ENCODE peak calls at places on chromosome 9, in eight cellular contexts. P is CD4-positive, alpha-beta T cell; L is CD8-positive, alpha-beta T cell; I is stomach; B is A549; O is H9; K is cardiac fibroblast; D is GM10248. N is an unnamed sample.
A peak's percentile ranks its signal among the peaks of the same experiment; 100 is the strongest.

GRCh38 chr9:70601000-70601929 is 186.8 kb upstream of the KLF9 start:
- DNase-seq in P (no peak), L (no peak), I (peak; percentile 84), B (no peak), O (no peak), K (peak; percentile 97), D (no peak), N (no peak)

GRCh38 chr9:13078164-13078563 is 201.3 kb downstream of the MPDZ start:
- DNase-seq in P (no peak), L (no peak), I (no peak), B (no peak), O (no peak), K (peak; percentile 36), D (no peak), N (no peak)

GRCh38 chr9:136237486-136238341 is 7.9 kb downstream of the QSOX2 start:
- DNase-seq in P (no peak), L (no peak), I (no peak), B (no peak), O (no peak), K (no peak), D (no peak), N (no peak)

GRCh38 chr9:106403081-106403480 is 459.9 kb upstream of the ZNF462 start:
- DNase-seq in P (no peak), L (no peak), I (no peak), B (peak; percentile 51), O (no peak), K (peak; percentile 1), D (no peak), N (no peak)

GRCh38 chr9:125850763-125851162 is 103.6 kb downstream of the PBX3 start:
- DNase-seq in P (no peak), L (no peak), I (no peak), B (no peak), O (no peak), K (no peak), D (no peak), N (no peak)

GRCh38 chr9:9790216-9790872 is 822.5 kb downstream of the PTPRD start:
- DNase-seq in P (no peak), L (no peak), I (no peak), B (peak; percentile 37), O (no peak), K (peak; percentile 18), D (peak; percentile 19), N (peak; percentile 24)

GRCh38 chr9:115395511-115396021 is 277.6 kb upstream of the TNC start:
- DNase-seq in P (no peak), L (no peak), I (no peak), B (no peak), O (no peak), K (no peak), D (no peak), N (no peak)

GRCh38 chr9:91029621-91030361 is 228.2 kb downstream of the SYK start:
- DNase-seq in P (no peak), L (no peak), I (no peak), B (no peak), O (no peak), K (no peak), D (no peak), N (no peak)

GRCh38 chr9:105972805-105973204 is 278.5 kb downstream of the TMEM38B start:
- DNase-seq in P (no peak), L (no peak), I (no peak), B (no peak), O (no peak), K (no peak), D (no peak), N (no peak)

GRCh38 chr9:35905912-35906679 is at the start of gene HRCT1:
- DNase-seq in P (no peak), L (no peak), I (peak; percentile 96), B (peak; percentile 91), O (no peak), K (peak; percentile 96), D (no peak), N (no peak)

GRCh38 chr9:18601026-18601425 is 127.1 kb downstream of the ADAMTSL1 start:
- DNase-seq in P (no peak), L (no peak), I (no peak), B (no peak), O (no peak), K (peak; percentile 17), D (no peak), N (no peak)

GRCh38 chr9:123784513-123784912 is 145.4 kb downstream of the DENND1A start:
- DNase-seq in P (no peak), L (no peak), I (no peak), B (no peak), O (no peak), K (peak; percentile 94), D (no peak), N (no peak)

GRCh38 chr9:34578241-34579096 is 11.1 kb downstream of the CNTFR start:
- DNase-seq in P (no peak), L (no peak), I (no peak), B (no peak), O (peak; percentile 67), K (peak; percentile 46), D (no peak), N (no peak)

GRCh38 chr9:14136646-14137370 is 177.1 kb downstream of the NFIB start:
- DNase-seq in P (no peak), L (no peak), I (no peak), B (no peak), O (no peak), K (no peak), D (no peak), N (no peak)

GRCh38 chr9:32389365-32389764 is 4.9 kb downstream of the ACO1 start:
- DNase-seq in P (no peak), L (no peak), I (no peak), B (no peak), O (no peak), K (no peak), D (no peak), N (no peak)

GRCh38 chr9:38437193-38437823 is 13.1 kb upstream of the IGFBPL1 start:
- DNase-seq in P (no peak), L (no peak), I (peak; percentile 60), B (peak; percentile 79), O (no peak), K (peak; percentile 26), D (no peak), N (no peak)

GRCh38 chr9:14119694-14120514 is 194.0 kb downstream of the NFIB start:
- DNase-seq in P (no peak), L (no peak), I (no peak), B (no peak), O (no peak), K (peak; percentile 83), D (no peak), N (no peak)

GRCh38 chr9:98897745-98898144 is 46.0 kb upstream of the COL15A1 start:
- DNase-seq in P (no peak), L (no peak), I (no peak), B (no peak), O (no peak), K (peak; percentile 85), D (no peak), N (no peak)
- TF ChIP-seq CTCF in P (no peak), L (no peak), I (no peak), B (no peak), O (no peak), K (no peak), D (no peak), N (no peak)

GRCh38 chr9:137301086-137301947 is 754 bp downstream of the NRARP start:
- DNase-seq in P (no peak), L (no peak), I (peak; percentile 68), B (peak; percentile 85), O (peak; percentile 59), K (peak; percentile 55), D (no peak), N (peak; percentile 73)

GRCh38 chr9:137303893-137304382 is 1.9 kb upstream of the NRARP start:
- DNase-seq in P (peak; percentile 31), L (no peak), I (no peak), B (no peak), O (peak; percentile 31), K (no peak), D (no peak), N (no peak)

GRCh38 chr9:137303031-137303892 is 1.2 kb upstream of the NRARP start:
- DNase-seq in P (peak; percentile 36), L (no peak), I (no peak), B (no peak), O (peak; percentile 52), K (no peak), D (no peak), N (no peak)

GRCh38 chr9:137300607-137301085 is 1.4 kb downstream of the NRARP start:
- DNase-seq in P (no peak), L (no peak), I (no peak), B (peak; percentile 73), O (peak; percentile 68), K (peak; percentile 46), D (no peak), N (no peak)

DNA sequence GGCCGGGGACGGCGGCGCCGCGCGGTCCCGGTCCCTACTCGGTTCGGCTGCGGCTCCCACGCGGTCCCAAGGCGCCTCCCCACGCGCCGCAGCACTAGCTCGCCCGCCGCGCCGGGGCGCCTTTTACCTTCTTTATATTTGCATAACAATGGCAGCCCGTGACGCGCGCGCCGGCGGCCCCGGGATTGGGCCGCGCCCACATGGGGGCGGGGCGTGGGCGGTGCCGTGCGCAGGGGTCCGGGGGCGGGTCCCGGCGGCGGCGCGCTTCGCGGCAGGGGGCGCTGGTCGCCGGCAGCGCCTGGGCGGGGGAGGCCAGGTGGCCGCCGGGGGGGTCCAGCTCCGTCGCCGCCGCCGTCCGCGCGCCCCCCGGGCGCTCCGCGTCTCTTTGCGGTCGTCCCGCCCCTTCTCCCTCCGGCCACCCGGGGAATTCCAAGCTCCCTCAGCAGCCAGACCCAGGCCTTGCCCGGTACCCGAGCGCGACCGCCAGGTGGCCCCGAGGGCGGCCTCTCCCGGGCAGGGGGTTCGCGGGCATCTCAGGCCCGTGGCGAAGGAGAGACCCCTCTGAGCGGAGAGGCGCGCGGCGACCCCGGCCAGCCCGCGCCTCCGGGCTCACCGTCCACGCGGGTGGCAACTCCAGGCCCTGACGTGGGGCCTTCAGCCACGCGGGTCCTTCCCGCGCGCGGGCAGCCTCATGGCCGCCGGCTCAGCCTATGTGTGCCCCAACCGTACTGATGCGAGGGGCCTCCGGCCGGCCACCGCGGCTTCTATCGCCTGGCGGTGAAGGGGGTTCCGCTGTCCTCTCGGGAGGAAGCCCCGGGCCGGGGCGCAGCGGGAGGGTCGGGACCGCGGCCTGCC is at the start of gene NRARP:
- DNase-seq in P (peak; percentile 95), L (peak; percentile 89), I (peak; percentile 96), B (peak; percentile 89), O (peak; percentile 77), K (peak; percentile 77), D (peak; percentile 93), N (peak; percentile 93)
- TF ChIP-seq CTCF in P (peak; percentile 60), L (peak; percentile 42), I (peak; percentile 49), B (peak; percentile 90), O (peak; percentile 75), K (peak; percentile 61), D (peak; percentile 46), N (peak; percentile 47)

GRCh38 chr9:75299324-75299723 is 211.0 kb downstream of the OSTF1 start:
- DNase-seq in P (no peak), L (no peak), I (no peak), B (peak; percentile 7), O (no peak), K (no peak), D (no peak), N (no peak)
- TF ChIP-seq CTCF in P (no peak), L (no peak), I (no peak), B (no peak), O (no peak), K (no peak), D (no peak), N (no peak)

DNA sequence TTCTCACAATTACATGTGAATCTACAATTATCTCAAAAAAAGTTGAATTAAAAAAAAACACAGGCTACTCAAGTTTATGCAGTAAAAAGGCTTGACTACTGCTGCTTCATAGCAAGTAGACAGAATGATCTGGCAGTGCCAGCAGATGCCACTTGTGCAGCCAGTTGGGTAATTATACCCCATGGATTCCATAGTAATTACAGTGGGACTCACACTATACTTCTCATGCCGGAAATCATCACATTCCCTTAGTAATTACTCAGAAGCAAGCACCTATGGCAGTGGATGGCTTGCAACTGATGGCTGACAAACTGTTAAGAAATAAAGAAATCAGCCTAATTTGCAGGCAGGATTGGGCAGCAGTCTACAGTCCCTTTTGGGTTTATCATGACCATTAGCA is 463.2 kb upstream of the KLF4 start:
- DNase-seq in P (no peak), L (no peak), I (no peak), B (no peak), O (no peak), K (no peak), D (no peak), N (no peak)
- TF ChIP-seq CTCF in P (no peak), L (no peak), I (no peak), B (no peak), O (no peak), K (no peak), D (no peak), N (no peak)

N was measured in GM13976.